ENCODE peak calls at places on chromosomes 16 and 17, in five cellular contexts. R, J, C, F and Q are unnamed samples.

GRCh38 chr17:78818932-78819331 is 21.7 kb downstream of the USP36 start:
- DNase-seq in R (no peak), J (no peak), C (peak; percentile 30), F (no peak), Q (no peak)

GRCh38 chr16:2884041-2884451 is 1.0 kb downstream of the FLYWCH2 start:
- DNase-seq in R (no peak), J (no peak), C (no peak), F (no peak), Q (no peak)

GRCh38 chr17:45092932-45093430 is 31.9 kb downstream of the NMT1 start:
- DNase-seq in R (peak; percentile 97), J (no peak), C (peak; percentile 95), F (no peak), Q (no peak)

GRCh38 chr16:9363520-9363919 is 272.1 kb downstream of the HAPSTR1 start:
- DNase-seq in R (no peak), J (no peak), C (no peak), F (no peak), Q (no peak)

GRCh38 chr17:3534881-3535252 is 22.7 kb downstream of the TRPV3 start:
- DNase-seq in R (no peak), J (no peak), C (peak; percentile 79), F (peak; percentile 65), Q (no peak)

GRCh38 chr16:79267781-79268180 is 332.8 kb downstream of the MAF start:
- DNase-seq in R (no peak), J (no peak), C (no peak), F (no peak), Q (no peak)

GRCh38 chr17:50421308-50422031 is 4.5 kb upstream of the ACSF2 start:
- DNase-seq in R (no peak), J (no peak), C (no peak), F (peak; percentile 72), Q (no peak)

GRCh38 chr17:30921544-30922196 is at the start of gene ADAP2:
- DNase-seq in R (no peak), J (no peak), C (peak; percentile 64), F (peak; percentile 78), Q (no peak)

GRCh38 chr17:61720016-61720795 is 129.2 kb upstream of the NACA2 start:
- DNase-seq in R (peak; percentile 18), J (no peak), C (no peak), F (no peak), Q (no peak)

GRCh38 chr16:72963921-72964320 is 84.0 kb downstream of the ZFHX3 start:
- DNase-seq in R (peak; percentile 18), J (no peak), C (no peak), F (no peak), Q (no peak)

GRCh38 chr17:21548236-21548635 is 144.1 kb upstream of the KCNJ18 start:
- DNase-seq in R (no peak), J (no peak), C (no peak), F (no peak), Q (no peak)

GRCh38 chr17:49928826-49929475 is 40.0 kb upstream of the DLX4 start:
- DNase-seq in R (no peak), J (no peak), C (no peak), F (no peak), Q (no peak)

GRCh38 chr17:44267165-44267455 is 825 bp downstream of the SLC4A1 start:
- DNase-seq in R (no peak), J (no peak), C (no peak), F (no peak), Q (no peak)

GRCh38 chr17:43984521-43984920 is 19.9 kb upstream of the NAGS start:
- DNase-seq in R (no peak), J (no peak), C (no peak), F (no peak), Q (no peak)

GRCh38 chr17:49894761-49895160 is 46.9 kb upstream of the TAC4 start:
- DNase-seq in R (no peak), J (no peak), C (no peak), F (no peak), Q (no peak)

GRCh38 chr16:79597775-79598174 is 2.8 kb downstream of the MAF start:
- DNase-seq in R (no peak), J (no peak), C (no peak), F (no peak), Q (no peak)

GRCh38 chr17:28042721-28043291 is 329 bp downstream of the NLK start:
- DNase-seq in R (no peak), J (no peak), C (no peak), F (no peak), Q (no peak)

GRCh38 chr17:50560185-50560824 is at the start of gene CACNA1G:
- DNase-seq in R (peak; percentile 26), J (peak; percentile 80), C (peak; percentile 93), F (peak; percentile 97), Q (peak; percentile 98)

GRCh38 chr17:45405250-45406086 is 27.2 kb downstream of the ARHGAP27 start:
- DNase-seq in R (no peak), J (no peak), C (no peak), F (peak; percentile 24), Q (no peak)

GRCh38 chr16:25177512-25177830 is 39.3 kb upstream of the AQP8 start:
- DNase-seq in R (no peak), J (no peak), C (no peak), F (no peak), Q (no peak)

GRCh38 chr16:57041182-57042156 is 50.9 kb upstream of the CPNE2 start:
- DNase-seq in R (no peak), J (no peak), C (no peak), F (peak; percentile 48), Q (no peak)

GRCh38 chr16:66382966-66383299 is 16.4 kb downstream of the CDH5 start:
- DNase-seq in R (peak; percentile 52), J (no peak), C (no peak), F (no peak), Q (no peak)

GRCh38 chr17:39694593-39694992 is 5.3 kb upstream of the ERBB2 start:
- DNase-seq in R (no peak), J (no peak), C (peak; percentile 3), F (no peak), Q (no peak)

GRCh38 chr17:75109047-75109406 is 742 bp upstream of the ARMC7 start:
- DNase-seq in R (no peak), J (no peak), C (no peak), F (no peak), Q (no peak)

GRCh38 chr17:72386619-72387237 is 265.9 kb downstream of the SOX9 start:
- DNase-seq in R (no peak), J (no peak), C (no peak), F (no peak), Q (no peak)

GRCh38 chr17:40935624-40936023 is 1.8 kb downstream of the KRT23 start:
- DNase-seq in R (no peak), J (no peak), C (no peak), F (no peak), Q (no peak)

GRCh38 chr16:2838928-2839327 is 8.8 kb downstream of the ZG16B start:
- DNase-seq in R (peak; percentile 65), J (peak; percentile 33), C (peak; percentile 75), F (peak; percentile 76), Q (no peak)

GRCh38 chr17:1312261-1312870 is 32.9 kb downstream of the TRARG1 start:
- DNase-seq in R (no peak), J (peak; percentile 10), C (peak; percentile 36), F (no peak), Q (no peak)

GRCh38 chr17:75697651-75698291 is 23.5 kb upstream of the ITGB4 start:
- DNase-seq in R (no peak), J (no peak), C (no peak), F (no peak), Q (no peak)

GRCh38 chr16:14148569-14148968 is 77.5 kb downstream of the MRTFB start:
- DNase-seq in R (no peak), J (no peak), C (no peak), F (no peak), Q (no peak)

GRCh38 chr17:2264023-2264860 is 39.3 kb downstream of the SMG6 start:
- DNase-seq in R (no peak), J (no peak), C (no peak), F (no peak), Q (no peak)

GRCh38 chr17:64497565-64498035 is 746 bp upstream of the POLG2 start:
- DNase-seq in R (no peak), J (no peak), C (no peak), F (no peak), Q (no peak)